ENCODE peak calls at places on chromosomes 6 and 20, in six cellular contexts. B, Z, W, D, F and N are unnamed samples.

GRCh38 chr6:112298816-112299281 is 44.5 kb upstream of the LAMA4 start:
- DNase-seq in B (no peak), Z (no peak), W (no peak), D (no peak), F (no peak), N (no peak)

GRCh38 chr6:38016824-38017223 is 197.3 kb downstream of the ZFAND3 start:
- DNase-seq in B (no peak), Z (no peak), W (no peak), D (no peak), F (no peak), N (no peak)

GRCh38 chr6:44915111-44915510 is 413.0 kb upstream of the RUNX2 start:
- DNase-seq in B (no peak), Z (no peak), W (no peak), D (no peak), F (no peak), N (no peak)

GRCh38 chr6:1335367-1336037 is 23.6 kb downstream of the FOXQ1 start:
- DNase-seq in B (no peak), Z (no peak), W (no peak), D (no peak), F (peak; percentile 92), N (peak; percentile 82)

GRCh38 chr6:136326038-136326561 is 36.5 kb upstream of the BCLAF1 start:
- DNase-seq in B (no peak), Z (no peak), W (no peak), D (no peak), F (no peak), N (peak; percentile 51)

GRCh38 chr6:21845018-21845417 is 251.5 kb downstream of the SOX4 start:
- DNase-seq in B (peak; percentile 15), Z (no peak), W (no peak), D (no peak), F (no peak), N (no peak)

GRCh38 chr6:109087661-109088264 is 6.9 kb downstream of the SESN1 start:
- DNase-seq in B (no peak), Z (no peak), W (no peak), D (no peak), F (no peak), N (no peak)

GRCh38 chr20:38180781-38181180 is 15.7 kb upstream of the TGM2 start:
- DNase-seq in B (no peak), Z (no peak), W (peak; percentile 13), D (no peak), F (no peak), N (no peak)

GRCh38 chr20:44401052-44401769 is 45.7 kb downstream of the HNF4A start:
- DNase-seq in B (no peak), Z (no peak), W (no peak), D (no peak), F (no peak), N (no peak)

GRCh38 chr20:9348746-9349145 is 165.6 kb upstream of the LAMP5 start:
- DNase-seq in B (no peak), Z (peak; percentile 10), W (no peak), D (no peak), F (no peak), N (no peak)

GRCh38 chr6:45877970-45878590 is 137.6 kb downstream of the CLIC5 start:
- DNase-seq in B (no peak), Z (no peak), W (no peak), D (no peak), F (no peak), N (no peak)

GRCh38 chr20:52305843-52306242 is 114.3 kb upstream of the ZFP64 start:
- DNase-seq in B (no peak), Z (no peak), W (no peak), D (no peak), F (no peak), N (no peak)

GRCh38 chr20:17556842-17557674 is 12.8 kb upstream of the DSTN start:
- DNase-seq in B (peak; percentile 14), Z (no peak), W (peak; percentile 93), D (no peak), F (peak; percentile 95), N (peak; percentile 93)

GRCh38 chr6:35449287-35449881 is 2.8 kb upstream of the FANCE start:
- DNase-seq in B (peak; percentile 87), Z (peak; percentile 93), W (no peak), D (no peak), F (no peak), N (peak; percentile 25)

GRCh38 chr6:44006123-44006871 is 121.0 kb downstream of the MRPL14 start:
- DNase-seq in B (no peak), Z (no peak), W (no peak), D (no peak), F (no peak), N (no peak)

GRCh38 chr20:1820137-1821074 is 74.8 kb upstream of the SIRPA start:
- DNase-seq in B (no peak), Z (no peak), W (no peak), D (no peak), F (no peak), N (no peak)

GRCh38 chr20:20079102-20079784 is 26.9 kb downstream of the CFAP61 start:
- DNase-seq in B (no peak), Z (peak; percentile 43), W (no peak), D (no peak), F (no peak), N (no peak)

GRCh38 chr6:151763938-151764680 is 43.4 kb upstream of the ESR1 start:
- DNase-seq in B (peak; percentile 60), Z (peak; percentile 94), W (peak; percentile 91), D (no peak), F (peak; percentile 95), N (peak; percentile 91)

GRCh38 chr6:45647341-45648138 is 269.8 kb upstream of the SUPT3H start:
- DNase-seq in B (no peak), Z (no peak), W (no peak), D (no peak), F (no peak), N (no peak)

GRCh38 chr6:149264629-149265028 is 52.9 kb upstream of the TAB2 start:
- DNase-seq in B (no peak), Z (no peak), W (no peak), D (no peak), F (no peak), N (no peak)

GRCh38 chr6:44851176-44851575 is 463.7 kb downstream of the CDC5L start:
- DNase-seq in B (no peak), Z (no peak), W (no peak), D (no peak), F (no peak), N (no peak)

GRCh38 chr6:96520851-96521115 is 823 bp upstream of the UFL1 start:
- DNase-seq in B (no peak), Z (no peak), W (no peak), D (no peak), F (no peak), N (no peak)

GRCh38 chr6:159997498-159998101 is 28.7 kb downstream of the IGF2R start:
- DNase-seq in B (no peak), Z (no peak), W (no peak), D (no peak), F (no peak), N (no peak)

GRCh38 chr20:35871311-35871771 is 83.0 kb downstream of the SCAND1 start:
- DNase-seq in B (no peak), Z (no peak), W (peak; percentile 75), D (no peak), F (peak; percentile 31), N (peak; percentile 44)

GRCh38 chr6:80438728-80439127 is 332.3 kb downstream of the BCKDHB start:
- DNase-seq in B (no peak), Z (peak; percentile 36), W (no peak), D (no peak), F (no peak), N (no peak)

GRCh38 chr6:15274696-15275387 is 29.0 kb downstream of the JARID2 start:
- DNase-seq in B (no peak), Z (no peak), W (no peak), D (no peak), F (no peak), N (no peak)

GRCh38 chr6:150919938-150920337 is 54.4 kb downstream of the MTHFD1L start:
- DNase-seq in B (no peak), Z (no peak), W (no peak), D (no peak), F (no peak), N (no peak)

GRCh38 chr6:27178860-27179259 is 68.6 kb upstream of the PRSS16 start:
- DNase-seq in B (no peak), Z (peak; percentile 63), W (no peak), D (no peak), F (no peak), N (no peak)
- H3K27ac ChIP-seq in B (no peak overlapping the region), Z (no peak overlapping the region), W (no peak overlapping the region), D (no peak overlapping the region), F (no peak overlapping the region), N (no peak overlapping the region)

GRCh38 chr6:20402181-20403079 is 751 bp downstream of the E2F3 start:
- DNase-seq in B (peak; percentile 73), Z (peak; percentile 72), W (peak; percentile 67), D (no peak), F (no peak), N (peak; percentile 14)

GRCh38 chr6:20401403-20402180 is at the start of gene E2F3:
- DNase-seq in B (peak; percentile 99), Z (peak; percentile 100), W (peak; percentile 100), D (peak; percentile 98), F (peak; percentile 100), N (peak; percentile 100)

GRCh38 chr6:20404641-20405032 is 3.0 kb downstream of the E2F3 start:
- DNase-seq in B (peak; percentile 70), Z (peak; percentile 88), W (no peak), D (peak; percentile 56), F (no peak), N (no peak)

GRCh38 chr6:20403766-20404640 is 2.3 kb downstream of the E2F3 start:
- DNase-seq in B (peak; percentile 81), Z (peak; percentile 69), W (no peak), D (no peak), F (no peak), N (no peak)

GRCh38 chr6:20403080-20403765 is 1.5 kb downstream of the E2F3 start:
- DNase-seq in B (peak; percentile 88), Z (peak; percentile 89), W (peak; percentile 91), D (peak; percentile 67), F (peak; percentile 76), N (peak; percentile 82)
- TF ChIP-seq POLR2AphosphoS5 in B (peak; percentile 50), Z (no peak), W (peak; percentile 31), D (no peak), F (no peak), N (peak; percentile 67)

DNA sequence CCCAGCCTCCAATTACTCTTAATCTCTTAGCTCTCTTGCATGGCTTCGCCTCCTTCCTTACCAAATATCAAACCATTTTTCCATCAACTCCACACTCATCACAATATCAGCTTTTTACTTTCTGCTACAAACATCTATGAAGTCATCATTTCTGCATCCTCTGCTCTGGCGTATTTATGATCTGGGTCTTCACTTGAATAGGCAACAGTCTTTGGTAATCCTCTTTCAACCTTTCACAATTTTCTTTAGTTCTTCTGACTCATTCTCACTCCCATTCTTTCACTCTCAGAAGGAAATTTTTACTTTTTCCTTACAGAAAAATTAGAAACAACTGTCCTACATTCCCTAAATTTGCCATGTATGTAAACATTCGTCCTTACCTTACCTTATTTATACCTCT is 522.4 kb downstream of the HDGFL1 start:
- DNase-seq in B (no peak), Z (no peak), W (no peak), D (no peak), F (no peak), N (no peak)
- H3K4me1 ChIP-seq in B (no peaks in the 10 kb centered on the region), Z (no peaks in the 10 kb centered on the region), W (no peaks in the 10 kb centered on the region), D (no peaks in the 10 kb centered on the region), F (no peaks in the 10 kb centered on the region), N (no peaks in the 10 kb centered on the region)

DNA sequence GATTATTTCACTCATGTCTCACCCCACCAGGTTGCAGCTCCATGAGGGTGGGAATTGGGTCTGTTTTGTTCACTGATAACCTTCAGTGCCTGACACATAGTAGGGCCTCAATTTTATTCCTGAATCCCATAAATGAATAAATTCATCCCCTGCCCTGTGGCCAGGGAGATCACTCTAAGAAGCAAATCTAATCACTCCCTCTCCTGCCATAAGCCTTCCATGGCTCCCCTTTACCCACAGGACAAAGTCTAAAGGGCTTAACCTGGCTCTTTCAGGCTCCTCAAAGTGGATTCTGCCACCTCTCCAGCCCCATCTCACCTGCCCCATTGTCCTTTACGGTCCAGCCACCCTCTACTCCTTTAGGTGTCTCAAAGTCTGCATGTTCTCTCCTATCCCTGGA is 141.8 kb upstream of the PTPN1 start:
- DNase-seq in B (no peak), Z (no peak), W (no peak), D (no peak), F (no peak), N (no peak)
- H3K27ac ChIP-seq in B (no peak overlapping the region), Z (no peak overlapping the region), W (no peak overlapping the region), D (no peak overlapping the region), F (no peak overlapping the region), N (no peak overlapping the region)